ENCODE peak calls at places on chromosomes 3 and 15, in five cellular contexts. Z is fibroblast of the aortic adventitia, I is COR-L47, Q is pancreas, R is HEK293T. N is an unnamed sample.

GRCh38 chr3:76497636-76498035 is 542.3 kb upstream of the ROBO2 start:
- DNase-seq in Z (no peak), I (no peak), R (no peak), Q (no peak), N (no peak)

GRCh38 chr3:69932087-69932486 is 67.4 kb upstream of the SAMMSON start:
- DNase-seq in R (no peak), Z (no peak), I (no peak), Q (no peak), N (no peak)

GRCh38 chr3:52670621-52671521 is 14.8 kb downstream of the PBRM1 start:
- DNase-seq in I (no peak), Z (peak), R (no peak), Q (no peak), N (no peak)

GRCh38 chr15:81155375-81156218 is 21.5 kb downstream of the CFAP161 start:
- DNase-seq in Q (peak), Z (peak), R (peak), I (no peak), N (no peak)

GRCh38 chr3:132386259-132386658 is 31.0 kb upstream of the DNAJC13 start:
- DNase-seq in Q (no peak), I (no peak), R (no peak), Z (no peak), N (no peak)

GRCh38 chr3:157081681-157082210 is 78.2 kb downstream of the CCNL1 start:
- DNase-seq in R (peak), Z (peak), Q (peak), I (no peak), N (no peak)

GRCh38 chr3:107412376-107412775 is 35.1 kb downstream of the CCDC54 start:
- DNase-seq in Z (no peak), Q (no peak), I (no peak), R (no peak), N (no peak)

GRCh38 chr3:24829011-24829581 is 334.4 kb upstream of the THRB start:
- DNase-seq in Q (peak), R (peak), I (peak), Z (no peak), N (peak)

GRCh38 chr3:126170073-126170916 is 10.1 kb downstream of the ALDH1L1 start:
- DNase-seq in Q (no peak), Z (no peak), R (no peak), I (no peak), N (no peak)

GRCh38 chr3:8500208-8500961 is 1.2 kb upstream of the LMCD1 start:
- DNase-seq in Z (peak), I (no peak), R (no peak), Q (peak), N (no peak)

GRCh38 chr3:182650568-182651128 is 142.7 kb upstream of the ATP11B start:
- DNase-seq in I (no peak), Q (no peak), Z (no peak), R (no peak), N (no peak)

GRCh38 chr15:57685316-57685715 is 21.2 kb upstream of the POLR2M start:
- DNase-seq in R (no peak), Q (no peak), Z (no peak), I (no peak), N (no peak)

GRCh38 chr15:95119041-95119440 is 887.7 kb downstream of the MCTP2 start:
- DNase-seq in R (no peak), Z (no peak), Q (no peak), I (no peak), N (no peak)

GRCh38 chr15:68298882-68299381 is 21.4 kb downstream of the FEM1B start:
- DNase-seq in Q (no peak), I (no peak), R (no peak), Z (peak), N (no peak)

GRCh38 chr15:78752492-78753358 is 58.5 kb downstream of the ADAMTS7 start:
- DNase-seq in Q (no peak), Z (no peak), I (no peak), R (no peak), N (no peak)

GRCh38 chr3:138219255-138219654 is 32.2 kb downstream of the ARMC8 start:
- DNase-seq in Z (no peak), R (no peak), I (no peak), Q (no peak), N (no peak)

GRCh38 chr3:179272385-179272784 is 21.5 kb upstream of the KCNMB3 start:
- DNase-seq in Q (no peak), R (no peak), I (peak), Z (peak), N (no peak)

GRCh38 chr15:89018235-89018634 is 70.0 kb upstream of the ABHD2 start:
- DNase-seq in R (no peak), Z (peak), I (no peak), Q (peak), N (no peak)

GRCh38 chr15:68646156-68646555 is 67.4 kb downstream of the CORO2B start:
- DNase-seq in Z (no peak), I (no peak), R (no peak), Q (no peak), N (no peak)

GRCh38 chr3:178198329-178198728 is 337.9 kb upstream of the KCNMB2 start:
- DNase-seq in Z (peak), R (no peak), Q (no peak), I (no peak), N (no peak)

GRCh38 chr3:59808431-59808830 is 758.6 kb upstream of the CFAP20DC start:
- DNase-seq in I (no peak), Q (no peak), Z (no peak), R (no peak), N (no peak)

N was measured in NCI-H748 treated with DMSO at 0.1 percent for 48 hours.